ENCODE peak calls at places on chromosomes 2 and 18, in nine cellular contexts. One of them, this sample, is unnamed.

GRCh38 chr18:24234330-24234729 is 95.5 kb downstream of the CABYR start:
- DNase-seq in upper lobe of left lung: no peak
- DNase-seq in breast epithelium: no peak
- DNase-seq in endothelial cell of umbilical vein: peak
- DNase-seq in stomach: no peak
- DNase-seq in esophagus muscularis mucosa: no peak
- DNase-seq in K562: no peak
- DNase-seq in HCT116: no peak
- DNase-seq in GM12878: no peak
- DNase-seq in this sample: no peak

GRCh38 chr2:165016772-165017411 is 61.6 kb upstream of the SLC38A11 start:
- DNase-seq in K562: peak
- DNase-seq in upper lobe of left lung: no peak
- DNase-seq in GM12878: no peak
- DNase-seq in esophagus muscularis mucosa: no peak
- DNase-seq in endothelial cell of umbilical vein: peak
- DNase-seq in breast epithelium: peak
- DNase-seq in HCT116: peak
- DNase-seq in stomach: no peak
- DNase-seq in this sample: no peak

GRCh38 chr2:207768891-207769596 is 662 bp downstream of the FZD5 start:
- DNase-seq in endothelial cell of umbilical vein: peak
- DNase-seq in K562: peak
- DNase-seq in GM12878: no peak
- DNase-seq in upper lobe of left lung: no peak
- DNase-seq in HCT116: no peak
- DNase-seq in breast epithelium: no peak
- DNase-seq in stomach: no peak
- DNase-seq in esophagus muscularis mucosa: no peak
- DNase-seq in this sample: peak

GRCh38 chr2:72917138-72917874 is at the start of gene EMX1:
- DNase-seq in upper lobe of left lung: peak
- DNase-seq in K562: peak
- DNase-seq in stomach: peak
- DNase-seq in breast epithelium: peak
- DNase-seq in esophagus muscularis mucosa: no peak
- DNase-seq in GM12878: no peak
- DNase-seq in endothelial cell of umbilical vein: no peak
- DNase-seq in HCT116: peak
- DNase-seq in this sample: peak

GRCh38 chr2:232329716-232330067 is 48.9 kb upstream of the ALPP start:
- DNase-seq in endothelial cell of umbilical vein: no peak
- DNase-seq in stomach: no peak
- DNase-seq in HCT116: no peak
- DNase-seq in upper lobe of left lung: no peak
- DNase-seq in esophagus muscularis mucosa: no peak
- DNase-seq in K562: no peak
- DNase-seq in GM12878: no peak
- DNase-seq in breast epithelium: no peak
- DNase-seq in this sample: no peak

GRCh38 chr18:23924813-23925212 is 89.7 kb upstream of the TTC39C start:
- DNase-seq in GM12878: no peak
- DNase-seq in endothelial cell of umbilical vein: no peak
- DNase-seq in upper lobe of left lung: no peak
- DNase-seq in stomach: no peak
- DNase-seq in HCT116: no peak
- DNase-seq in esophagus muscularis mucosa: no peak
- DNase-seq in K562: no peak
- DNase-seq in breast epithelium: no peak
- DNase-seq in this sample: no peak

GRCh38 chr2:181546086-181546485 is 88.9 kb downstream of the ITGA4 start:
- DNase-seq in GM12878: no peak
- DNase-seq in stomach: no peak
- DNase-seq in K562: no peak
- DNase-seq in upper lobe of left lung: no peak
- DNase-seq in breast epithelium: no peak
- DNase-seq in esophagus muscularis mucosa: no peak
- DNase-seq in HCT116: no peak
- DNase-seq in endothelial cell of umbilical vein: no peak
- DNase-seq in this sample: no peak

GRCh38 chr18:13520741-13521140 is 205.6 kb downstream of the FAM210A start:
- DNase-seq in HCT116: no peak
- DNase-seq in esophagus muscularis mucosa: no peak
- DNase-seq in GM12878: no peak
- DNase-seq in stomach: no peak
- DNase-seq in endothelial cell of umbilical vein: no peak
- DNase-seq in breast epithelium: no peak
- DNase-seq in upper lobe of left lung: no peak
- DNase-seq in K562: no peak
- DNase-seq in this sample: no peak

GRCh38 chr2:135875491-135876065 is 665 bp downstream of the MCM6 start:
- DNase-seq in esophagus muscularis mucosa: no peak
- DNase-seq in endothelial cell of umbilical vein: peak
- DNase-seq in stomach: peak
- DNase-seq in upper lobe of left lung: peak
- DNase-seq in breast epithelium: peak
- DNase-seq in GM12878: no peak
- DNase-seq in K562: peak
- DNase-seq in HCT116: no peak
- DNase-seq in this sample: peak

GRCh38 chr18:56199580-56200320 is 438.6 kb downstream of the TXNL1 start:
- DNase-seq in K562: no peak
- DNase-seq in HCT116: no peak
- DNase-seq in stomach: no peak
- DNase-seq in endothelial cell of umbilical vein: peak
- DNase-seq in breast epithelium: no peak
- DNase-seq in GM12878: no peak
- DNase-seq in esophagus muscularis mucosa: no peak
- DNase-seq in upper lobe of left lung: no peak
- DNase-seq in this sample: no peak

DNA sequence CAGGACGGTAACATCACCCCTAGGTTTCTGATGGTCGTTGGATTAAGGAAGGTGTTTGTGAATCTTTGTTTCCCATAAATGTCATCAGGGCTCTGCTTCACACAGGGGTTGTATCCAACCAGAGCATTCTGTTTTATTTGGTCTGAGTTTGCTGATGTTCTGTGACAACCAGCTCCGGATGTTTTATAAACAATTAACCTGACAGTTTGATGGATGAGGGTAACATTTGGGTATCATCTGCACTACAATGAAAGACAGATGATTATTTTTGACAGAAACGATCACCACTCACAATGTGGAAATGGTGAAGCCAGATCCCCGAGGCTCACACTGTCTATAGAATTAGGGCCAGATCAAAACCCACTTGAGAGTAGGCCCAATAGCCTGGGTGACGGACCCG is 107.1 kb downstream of the CDC42EP3 start:
- DNase-seq in endothelial cell of umbilical vein: no peak
- DNase-seq in upper lobe of left lung: no peak
- DNase-seq in esophagus muscularis mucosa: peak
- DNase-seq in breast epithelium: no peak
- DNase-seq in GM12878: no peak
- DNase-seq in HCT116: no peak
- DNase-seq in K562: no peak
- DNase-seq in stomach: no peak
- DNase-seq in this sample: no peak
- TF ChIP-seq POLR2AphosphoS5 in endothelial cell of umbilical vein: no peak
- TF ChIP-seq POLR2AphosphoS5 in upper lobe of left lung: no peak
- TF ChIP-seq POLR2AphosphoS5 in esophagus muscularis mucosa: no peak
- TF ChIP-seq POLR2AphosphoS5 in breast epithelium: no peak
- TF ChIP-seq POLR2AphosphoS5 in GM12878: no peak
- TF ChIP-seq POLR2AphosphoS5 in HCT116: no peak
- TF ChIP-seq POLR2AphosphoS5 in K562: no peak
- TF ChIP-seq POLR2AphosphoS5 in stomach: no peak
- TF ChIP-seq POLR2AphosphoS5 in this sample: no peak

GRCh38 chr2:128234613-128235012 is 84.1 kb downstream of the HS6ST1 start:
- DNase-seq in GM12878: no peak
- DNase-seq in stomach: no peak
- DNase-seq in K562: no peak
- DNase-seq in HCT116: no peak
- DNase-seq in esophagus muscularis mucosa: no peak
- DNase-seq in upper lobe of left lung: no peak
- DNase-seq in endothelial cell of umbilical vein: no peak
- DNase-seq in breast epithelium: no peak
- DNase-seq in this sample: no peak

GRCh38 chr2:128235581-128235980 is 83.1 kb downstream of the HS6ST1 start:
- DNase-seq in breast epithelium: no peak
- DNase-seq in HCT116: no peak
- DNase-seq in K562: no peak
- DNase-seq in stomach: no peak
- DNase-seq in endothelial cell of umbilical vein: no peak
- DNase-seq in esophagus muscularis mucosa: no peak
- DNase-seq in GM12878: no peak
- DNase-seq in upper lobe of left lung: no peak
- DNase-seq in this sample: no peak

GRCh38 chr2:128232965-128233789 is 85.5 kb downstream of the HS6ST1 start:
- DNase-seq in GM12878: peak
- DNase-seq in K562: peak
- DNase-seq in breast epithelium: peak
- DNase-seq in upper lobe of left lung: peak
- DNase-seq in HCT116: peak
- DNase-seq in endothelial cell of umbilical vein: peak
- DNase-seq in stomach: peak
- DNase-seq in esophagus muscularis mucosa: peak
- DNase-seq in this sample: peak

GRCh38 chr2:128236491-128237035 is 82.1 kb downstream of the HS6ST1 start:
- DNase-seq in upper lobe of left lung: peak
- DNase-seq in HCT116: no peak
- DNase-seq in breast epithelium: no peak
- DNase-seq in GM12878: no peak
- DNase-seq in stomach: no peak
- DNase-seq in K562: no peak
- DNase-seq in esophagus muscularis mucosa: no peak
- DNase-seq in endothelial cell of umbilical vein: no peak
- DNase-seq in this sample: no peak

DNA sequence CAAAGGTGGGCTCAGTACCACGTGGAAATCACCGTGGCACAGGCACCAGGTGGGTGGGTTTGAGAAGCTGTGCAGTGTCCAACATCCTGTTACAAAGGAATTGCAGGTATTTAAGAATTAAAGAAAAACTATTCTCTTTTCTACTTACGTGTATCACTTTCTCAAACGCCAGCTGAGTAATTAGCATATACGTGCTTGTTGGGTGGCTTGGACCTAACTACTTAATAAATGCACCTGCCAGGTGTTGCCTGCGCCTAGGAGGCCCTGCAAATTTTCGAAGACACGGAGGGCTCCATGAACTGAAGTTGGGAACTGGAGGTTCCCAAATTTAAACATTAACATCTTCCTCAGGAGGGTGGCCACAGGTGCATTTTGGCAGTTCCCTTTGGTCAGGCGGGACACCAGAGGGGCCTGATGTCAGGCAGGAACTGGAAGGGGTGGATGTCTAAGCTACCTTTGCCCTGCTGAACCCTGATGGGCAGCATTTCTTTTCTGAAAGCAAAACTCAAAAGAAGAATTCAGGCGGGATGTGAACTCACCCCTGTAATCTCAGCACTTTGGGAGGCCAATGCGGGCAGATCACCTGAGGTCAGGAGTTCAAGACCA is 84.8 kb downstream of the HS6ST1 start:
- DNase-seq in esophagus muscularis mucosa: no peak
- DNase-seq in K562: no peak
- DNase-seq in upper lobe of left lung: no peak
- DNase-seq in endothelial cell of umbilical vein: no peak
- DNase-seq in breast epithelium: no peak
- DNase-seq in stomach: no peak
- DNase-seq in GM12878: no peak
- DNase-seq in HCT116: no peak
- DNase-seq in this sample: no peak
- TF ChIP-seq CTCF in esophagus muscularis mucosa: no peak
- TF ChIP-seq CTCF in K562: peak
- TF ChIP-seq CTCF in upper lobe of left lung: no peak
- TF ChIP-seq CTCF in endothelial cell of umbilical vein: no peak
- TF ChIP-seq CTCF in breast epithelium: no peak
- TF ChIP-seq CTCF in stomach: no peak
- TF ChIP-seq CTCF in GM12878: no peak
- TF ChIP-seq CTCF in HCT116: no peak
- TF ChIP-seq CTCF in this sample: no peak

DNA sequence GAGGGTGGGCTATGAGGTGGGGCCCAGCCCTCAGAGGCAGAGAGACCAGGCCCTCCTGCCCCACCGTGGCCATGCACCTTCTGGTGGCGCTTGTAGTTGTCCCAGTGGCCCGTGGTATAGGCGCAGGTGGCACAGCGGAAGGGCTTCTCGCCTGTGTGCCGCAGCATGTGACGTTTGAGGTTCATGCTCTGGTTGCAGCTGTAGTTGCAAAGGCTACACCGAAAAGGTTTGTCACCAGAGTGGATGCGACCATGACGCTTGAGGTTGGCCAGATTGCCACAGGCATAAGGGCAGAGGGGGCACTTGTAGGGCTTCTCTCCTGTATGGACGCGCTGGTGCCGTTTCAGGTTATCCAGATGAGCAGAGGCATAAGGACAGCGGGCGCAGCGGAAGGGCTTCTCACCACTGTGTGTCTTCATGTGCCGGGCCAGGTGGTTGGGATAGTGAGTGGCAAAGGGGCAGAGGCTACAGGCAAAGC is 2.9 kb downstream of the ZNF513 start:
- DNase-seq in endothelial cell of umbilical vein: no peak
- DNase-seq in stomach: no peak
- DNase-seq in breast epithelium: no peak
- DNase-seq in GM12878: no peak
- DNase-seq in esophagus muscularis mucosa: no peak
- DNase-seq in upper lobe of left lung: peak
- DNase-seq in K562: no peak
- DNase-seq in HCT116: no peak
- DNase-seq in this sample: no peak
- TF ChIP-seq POLR2A in endothelial cell of umbilical vein: no peak
- TF ChIP-seq POLR2A in stomach: no peak
- TF ChIP-seq POLR2A in breast epithelium: no peak
- TF ChIP-seq POLR2A in GM12878: peak
- TF ChIP-seq POLR2A in esophagus muscularis mucosa: no peak
- TF ChIP-seq POLR2A in upper lobe of left lung: no peak
- TF ChIP-seq POLR2A in K562: peak
- TF ChIP-seq POLR2A in HCT116: peak
- TF ChIP-seq POLR2A in this sample: peak

GRCh38 chr2:1591978-1592907 is 152.1 kb downstream of the PXDN start:
- DNase-seq in upper lobe of left lung: peak
- DNase-seq in breast epithelium: no peak
- DNase-seq in GM12878: no peak
- DNase-seq in HCT116: peak
- DNase-seq in K562: peak
- DNase-seq in esophagus muscularis mucosa: no peak
- DNase-seq in stomach: no peak
- DNase-seq in endothelial cell of umbilical vein: peak
- DNase-seq in this sample: peak
- TF ChIP-seq POLR2AphosphoS5 in upper lobe of left lung: no peak
- TF ChIP-seq POLR2AphosphoS5 in breast epithelium: no peak
- TF ChIP-seq POLR2AphosphoS5 in GM12878: no peak
- TF ChIP-seq POLR2AphosphoS5 in HCT116: no peak
- TF ChIP-seq POLR2AphosphoS5 in K562: no peak
- TF ChIP-seq POLR2AphosphoS5 in esophagus muscularis mucosa: peak
- TF ChIP-seq POLR2AphosphoS5 in stomach: no peak
- TF ChIP-seq POLR2AphosphoS5 in endothelial cell of umbilical vein: peak
- TF ChIP-seq POLR2AphosphoS5 in this sample: no peak

GRCh38 chr18:67710639-67711038 is 194.1 kb upstream of the DSEL start:
- DNase-seq in K562: no peak
- DNase-seq in endothelial cell of umbilical vein: no peak
- DNase-seq in GM12878: no peak
- DNase-seq in stomach: no peak
- DNase-seq in HCT116: no peak
- DNase-seq in esophagus muscularis mucosa: no peak
- DNase-seq in upper lobe of left lung: no peak
- DNase-seq in breast epithelium: no peak
- DNase-seq in this sample: no peak
- TF ChIP-seq CTCF in K562: no peak
- TF ChIP-seq CTCF in endothelial cell of umbilical vein: no peak
- TF ChIP-seq CTCF in GM12878: peak
- TF ChIP-seq CTCF in stomach: no peak
- TF ChIP-seq CTCF in HCT116: no peak
- TF ChIP-seq CTCF in esophagus muscularis mucosa: no peak
- TF ChIP-seq CTCF in upper lobe of left lung: no peak
- TF ChIP-seq CTCF in breast epithelium: no peak
- TF ChIP-seq CTCF in this sample: no peak